ENCODE peak calls at places on chromosomes 7 and 10, in ten cellular contexts. D, U, L, G, X, F, A, B, K and R are unnamed samples. For H3K36me3, the result is how much of the 10 kb centered on the place peaks cover.

GRCh38 chr10:88315746-88316145 is 267.4 kb downstream of the RNLS start:
- DNase-seq in D (no peak), U (no peak), L (no peak), G (no peak), X (no peak), F (no peak), A (no peak), B (no peak), K (no peak), R (peak)

GRCh38 chr7:26918241-26918640 is 53.9 kb upstream of the SKAP2 start:
- DNase-seq in D (no peak), U (no peak), L (peak), G (no peak), X (no peak), F (no peak), A (no peak), B (no peak), K (no peak), R (peak)

GRCh38 chr7:4066206-4066605 is 615.9 kb upstream of the FOXK1 start:
- DNase-seq in D (no peak), U (no peak), L (no peak), G (no peak), X (no peak), F (no peak), A (no peak), B (no peak), K (no peak), R (no peak)

GRCh38 chr7:84188811-84189405 is 5.7 kb downstream of the SEMA3A start:
- DNase-seq in D (no peak), U (no peak), L (peak), G (no peak), X (no peak), F (no peak), A (no peak), B (no peak), K (no peak), R (peak)

GRCh38 chr10:114839901-114840300 is 18.3 kb downstream of the FHIP2A start:
- DNase-seq in D (no peak), U (no peak), L (no peak), G (no peak), X (no peak), F (no peak), A (no peak), B (no peak), K (no peak), R (peak)

GRCh38 chr7:158322616-158323530 is 264.8 kb downstream of the PTPRN2 start:
- DNase-seq in D (no peak), U (no peak), L (no peak), G (peak), X (no peak), F (no peak), A (no peak), B (no peak), K (no peak), R (no peak)

GRCh38 chr7:98086231-98086855 is 20.3 kb upstream of the LMTK2 start:
- DNase-seq in D (no peak), U (peak), L (peak), G (no peak), X (no peak), F (peak), A (peak), B (peak), K (no peak), R (peak)

GRCh38 chr10:13984647-13985155 is 346.0 kb downstream of the FRMD4A start:
- DNase-seq in D (no peak), U (no peak), L (peak), G (no peak), X (no peak), F (no peak), A (no peak), B (no peak), K (no peak), R (peak)

GRCh38 chr7:49706106-49706505 is 67.3 kb upstream of the VWC2 start:
- DNase-seq in D (no peak), U (no peak), L (no peak), G (no peak), X (no peak), F (no peak), A (no peak), B (no peak), K (no peak), R (no peak)

GRCh38 chr7:139682136-139683013 is 95.4 kb downstream of the HIPK2 start:
- DNase-seq in D (no peak), U (no peak), L (peak), G (no peak), X (no peak), F (no peak), A (no peak), B (no peak), K (no peak), R (peak)

GRCh38 chr10:32377458-32378370 is 30.8 kb upstream of the EPC1 start:
- DNase-seq in D (no peak), U (peak), L (peak), G (no peak), X (no peak), F (no peak), A (no peak), B (peak), K (peak), R (peak)

GRCh38 chr10:91987397-91988037 is 63.9 kb downstream of the BTAF1 start:
- DNase-seq in D (no peak), U (no peak), L (no peak), G (no peak), X (no peak), F (no peak), A (no peak), B (peak), K (no peak), R (no peak)

DNA sequence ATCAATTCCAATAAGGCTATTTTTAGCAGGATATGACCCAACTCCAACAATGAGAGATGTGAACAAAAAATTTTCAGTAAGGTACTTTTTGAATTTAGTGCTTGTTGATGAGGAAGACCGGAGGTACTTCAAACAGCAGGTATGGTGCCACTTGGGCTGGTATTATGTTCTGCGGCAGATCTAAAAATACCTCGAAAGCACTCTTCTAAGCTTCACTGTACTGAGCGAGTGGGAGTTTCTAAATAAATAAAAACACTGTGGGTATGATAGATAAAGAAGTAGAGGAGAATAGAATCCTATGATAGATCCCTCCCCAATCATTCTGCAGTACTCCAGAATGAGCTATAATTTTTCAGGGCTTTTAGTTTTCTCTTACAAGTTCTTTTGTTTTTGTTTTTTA is 11.5 kb upstream of the SUPV3L1 start:
- DNase-seq in D (no peak), U (no peak), L (no peak), G (no peak), X (no peak), F (no peak), A (no peak), B (no peak), K (no peak), R (no peak)
- H3K36me3 ChIP-seq in D (under half), U (under half), L (under half), G (under half), X (under half), F (under half), A (half or more), B (under half), K (under half), R (under half)

GRCh38 chr10:11197266-11197712 is 179.6 kb downstream of the CELF2 start:
- DNase-seq in D (no peak), U (peak), L (no peak), G (no peak), X (no peak), F (no peak), A (peak), B (peak), K (peak), R (no peak)
- H3K36me3 ChIP-seq in D (under half), U (under half), L (under half), G (under half), X (under half), F (under half), A (under half), B (under half), K (under half), R (under half)

DNA sequence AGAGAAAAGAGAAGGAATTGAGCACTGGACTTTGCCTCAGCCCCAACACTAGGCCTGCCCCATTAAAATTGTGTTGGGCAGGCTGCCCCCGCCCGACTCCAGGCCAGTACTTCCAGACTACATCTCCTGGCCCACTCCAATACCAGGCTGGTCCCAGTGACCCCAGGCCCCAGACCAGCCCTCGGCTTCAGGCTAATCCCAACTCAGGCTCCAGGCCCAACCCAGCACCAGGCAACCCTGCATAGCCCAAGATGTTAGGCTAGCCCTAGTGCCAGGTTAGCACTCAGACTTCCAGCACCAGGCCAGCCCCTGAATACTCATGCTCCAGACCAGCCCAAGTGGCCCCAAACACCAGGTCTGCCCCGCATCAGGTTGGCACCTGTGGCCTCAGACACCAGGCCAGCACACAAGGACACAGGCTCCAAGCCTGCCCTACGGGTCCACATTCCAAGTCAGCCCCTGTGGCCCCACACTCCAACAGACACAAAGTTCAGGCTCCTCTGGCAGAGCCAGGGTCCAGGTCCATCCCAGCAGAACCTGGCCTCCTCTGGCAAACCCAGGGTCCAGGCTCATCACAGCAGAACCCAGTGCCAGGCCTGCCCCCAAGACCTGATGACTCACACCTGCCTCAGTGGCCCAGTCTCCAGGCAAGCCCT is 20.3 kb downstream of the COG5 start:
- DNase-seq in D (no peak), U (no peak), L (no peak), G (no peak), X (no peak), F (no peak), A (no peak), B (no peak), K (no peak), R (no peak)
- H3K36me3 ChIP-seq in D (under half), U (under half), L (under half), G (under half), X (under half), F (under half), A (under half), B (under half), K (under half), R (under half)

GRCh38 chr7:149616898-149617297 is 119.3 kb upstream of the ZNF746 start:
- DNase-seq in D (no peak), U (no peak), L (no peak), G (no peak), X (no peak), F (no peak), A (no peak), B (no peak), K (no peak), R (no peak)
- H3K36me3 ChIP-seq in D (under half), U (under half), L (under half), G (half or more), X (half or more), F (under half), A (half or more), B (under half), K (under half), R (half or more)

DNA sequence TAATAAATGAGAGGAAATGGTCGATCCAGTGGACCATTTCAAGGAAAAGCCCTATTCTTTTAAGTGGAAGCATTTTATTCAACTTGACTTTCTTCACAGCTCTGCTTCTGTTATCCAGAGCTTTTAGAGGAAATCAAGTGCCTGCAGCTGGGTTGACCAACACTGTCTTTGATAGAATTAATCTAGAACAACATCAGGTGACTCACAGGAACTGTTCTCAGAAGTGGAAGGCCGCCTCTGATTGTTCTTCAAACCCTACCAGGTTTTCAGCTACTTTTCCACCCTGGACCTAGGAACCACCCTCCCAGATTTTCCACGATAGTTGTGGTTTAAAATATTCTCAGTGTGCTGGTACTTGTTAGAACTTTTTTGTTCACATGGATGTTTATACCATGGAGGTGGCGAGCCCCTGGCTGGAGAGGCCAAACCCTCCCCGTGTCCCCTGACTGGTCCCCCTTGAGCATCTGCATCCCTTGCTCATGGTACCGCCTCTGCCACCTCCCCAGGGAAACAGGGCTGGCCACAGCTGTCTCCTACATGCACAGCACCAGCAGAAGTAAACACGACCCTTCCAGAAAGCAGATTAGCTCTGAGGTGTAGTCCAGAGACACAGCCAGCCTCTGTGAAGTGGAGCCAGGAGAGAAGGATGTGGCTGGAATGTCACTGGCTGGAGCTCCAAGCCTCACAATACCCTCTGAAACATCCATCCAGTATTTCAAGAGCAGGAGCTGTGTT is 293.3 kb downstream of the USP6NL start:
- DNase-seq in D (no peak), U (no peak), L (no peak), G (no peak), X (no peak), F (no peak), A (no peak), B (no peak), K (no peak), R (no peak)
- H3K36me3 ChIP-seq in D (under half), U (under half), L (under half), G (half or more), X (under half), F (under half), A (half or more), B (under half), K (under half), R (under half)

GRCh38 chr10:1101946-1102345 is 45.8 kb downstream of the WDR37 start:
- DNase-seq in D (no peak), U (no peak), L (no peak), G (no peak), X (no peak), F (no peak), A (no peak), B (no peak), K (no peak), R (no peak)
- H3K36me3 ChIP-seq in D (under half), U (under half), L (under half), G (under half), X (half or more), F (under half), A (half or more), B (under half), K (under half), R (under half)

GRCh38 chr10:30114401-30114800 is 55.0 kb upstream of the JCAD start:
- DNase-seq in D (no peak), U (no peak), L (peak), G (no peak), X (no peak), F (no peak), A (no peak), B (no peak), K (no peak), R (peak)
- H3K36me3 ChIP-seq in D (under half), U (under half), L (under half), G (under half), X (under half), F (under half), A (under half), B (under half), K (under half), R (under half)